ENCODE peak calls at places on chromosomes 16 and 17, in five cellular contexts. Z, L, E, Q and J are unnamed samples.

GRCh38 chr17:66829883-66830282 is 5.0 kb upstream of the CACNG5 start:
- DNase-seq in Z (no peak), L (no peak), E (no peak), Q (no peak), J (no peak)

GRCh38 chr17:9074106-9074505 is 52.8 kb downstream of the NTN1 start:
- DNase-seq in Z (no peak), L (no peak), E (no peak), Q (no peak), J (no peak)

GRCh38 chr16:1564325-1564724 is 30.9 kb downstream of the TMEM204 start:
- DNase-seq in Z (no peak), L (no peak), E (peak), Q (no peak), J (no peak)

GRCh38 chr17:70332811-70333210 is 163.5 kb downstream of the KCNJ2 start:
- DNase-seq in Z (no peak), L (no peak), E (no peak), Q (no peak), J (no peak)

GRCh38 chr16:53093162-53093744 is 38.5 kb downstream of the CHD9 start:
- DNase-seq in Z (no peak), L (no peak), E (no peak), Q (no peak), J (no peak)

GRCh38 chr17:75774988-75775668 is 9.5 kb upstream of the UNK start:
- DNase-seq in Z (no peak), L (no peak), E (peak), Q (no peak), J (no peak)

GRCh38 chr16:57231821-57232350 is 13.2 kb upstream of the ARL2BP start:
- DNase-seq in Z (no peak), L (no peak), E (no peak), Q (no peak), J (no peak)

GRCh38 chr16:13902677-13903076 is 17.3 kb upstream of the ERCC4 start:
- DNase-seq in Z (no peak), L (no peak), E (no peak), Q (no peak), J (peak)

GRCh38 chr17:1412185-1413110 is 12.4 kb upstream of the YWHAE start:
- DNase-seq in Z (no peak), L (no peak), E (no peak), Q (no peak), J (no peak)

GRCh38 chr16:88365244-88365865 is 17.4 kb upstream of the ZNF469 start:
- DNase-seq in Z (no peak), L (no peak), E (no peak), Q (no peak), J (no peak)

GRCh38 chr17:77887464-77888241 is 70.8 kb upstream of the TNRC6C start:
- DNase-seq in Z (no peak), L (peak), E (no peak), Q (peak), J (peak)

GRCh38 chr16:11032922-11033291 is 88.5 kb downstream of the CLEC16A start:
- DNase-seq in Z (no peak), L (no peak), E (no peak), Q (no peak), J (peak)

GRCh38 chr17:70357196-70357595 is 187.9 kb downstream of the KCNJ2 start:
- DNase-seq in Z (no peak), L (no peak), E (no peak), Q (no peak), J (peak)

GRCh38 chr16:58448890-58449289 is 51.1 kb upstream of the NDRG4 start:
- DNase-seq in Z (no peak), L (no peak), E (peak), Q (no peak), J (no peak)

GRCh38 chr17:82241183-82241925 is 12.5 kb downstream of the SLC16A3 start:
- DNase-seq in Z (no peak), L (peak), E (peak), Q (no peak), J (peak)

GRCh38 chr17:56752263-56752662 is 81.5 kb downstream of the C17orf67 start:
- DNase-seq in Z (no peak), L (no peak), E (no peak), Q (no peak), J (no peak)

GRCh38 chr17:32794533-32795246 is 82.2 kb downstream of the MYO1D start:
- DNase-seq in Z (no peak), L (no peak), E (no peak), Q (no peak), J (no peak)

GRCh38 chr17:33127706-33128105 is 136.1 kb downstream of the SPACA3 start:
- DNase-seq in Z (no peak), L (no peak), E (no peak), Q (no peak), J (no peak)

GRCh38 chr16:80023865-80024264 is 423.3 kb upstream of the MAF start:
- DNase-seq in Z (no peak), L (no peak), E (no peak), Q (no peak), J (no peak)

GRCh38 chr17:49486012-49486641 is 9.0 kb upstream of the NGFR start:
- DNase-seq in Z (no peak), L (no peak), E (no peak), Q (no peak), J (no peak)

GRCh38 chr16:85061566-85061965 is 34.0 kb downstream of the KIAA0513 start:
- DNase-seq in Z (no peak), L (no peak), E (no peak), Q (no peak), J (no peak)

GRCh38 chr17:62757518-62757951 is 50.6 kb downstream of the MARCHF10 start:
- DNase-seq in Z (no peak), L (no peak), E (peak), Q (no peak), J (no peak)

GRCh38 chr17:20266806-20267458 is 200.4 kb downstream of the LGALS9B start:
- DNase-seq in Z (no peak), L (no peak), E (no peak), Q (no peak), J (peak)

GRCh38 chr16:12255473-12255872 is 278.9 kb downstream of the SNX29 start:
- DNase-seq in Z (no peak), L (no peak), E (no peak), Q (no peak), J (no peak)

GRCh38 chr16:89431158-89431584 is 59.2 kb downstream of the ANKRD11 start:
- DNase-seq in Z (no peak), L (no peak), E (no peak), Q (no peak), J (no peak)

GRCh38 chr16:78184554-78185183 is 85.2 kb downstream of the WWOX start:
- DNase-seq in Z (no peak), L (no peak), E (peak), Q (no peak), J (peak)

GRCh38 chr17:7912927-7913524 is 3.1 kb downstream of the RNF227 start:
- DNase-seq in Z (peak), L (no peak), E (peak), Q (peak), J (no peak)

GRCh38 chr17:80949451-80950421 is 41.9 kb upstream of the CHMP6 start:
- DNase-seq in Z (no peak), L (no peak), E (no peak), Q (no peak), J (no peak)

GRCh38 chr17:19558946-19559345 is 25.3 kb downstream of the SLC47A1 start:
- DNase-seq in Z (no peak), L (no peak), E (no peak), Q (no peak), J (no peak)

GRCh38 chr16:85724936-85725335 is 26.0 kb downstream of the C16orf74 start:
- DNase-seq in Z (no peak), L (no peak), E (no peak), Q (no peak), J (no peak)

GRCh38 chr17:77189148-77189547 is 48.4 kb downstream of the SEC14L1 start:
- DNase-seq in Z (no peak), L (no peak), E (no peak), Q (peak), J (no peak)

GRCh38 chr17:6938637-6939036 is 57.2 kb upstream of the ALOX12 start:
- DNase-seq in Z (no peak), L (no peak), E (no peak), Q (no peak), J (no peak)

GRCh38 chr16:68447721-68448359 is 468 bp downstream of the SMPD3 start:
- DNase-seq in Z (no peak), L (no peak), E (peak), Q (no peak), J (no peak)

GRCh38 chr16:51434567-51435198 is 283.6 kb upstream of the SALL1 start:
- DNase-seq in Z (no peak), L (no peak), E (no peak), Q (no peak), J (peak)